ENCODE peak calls at places on chromosomes 12 and 14, in seven cellular contexts. One of them, this sample, is unnamed. For H3K4me1, the result is how much of the 10 kb centered on the place peaks cover.

GRCh38 chr12:112420740-112421139 is 2.0 kb downstream of the PTPN11 start:
- DNase-seq in GM23248: no peak
- DNase-seq in neural progenitor cell: no peak
- DNase-seq in PC-9: no peak
- DNase-seq in fibroblast of lung: no peak
- DNase-seq in GM23338: no peak
- DNase-seq in HCT116: no peak
- DNase-seq in this sample: no peak

GRCh38 chr14:74242055-74243042 is 3.1 kb downstream of the VSX2 start:
- DNase-seq in GM23338: peak
- DNase-seq in HCT116: no peak
- DNase-seq in GM23248: no peak
- DNase-seq in fibroblast of lung: no peak
- DNase-seq in PC-9: no peak
- DNase-seq in neural progenitor cell: peak
- DNase-seq in this sample: no peak

GRCh38 chr14:70803321-70804110 is 5.8 kb downstream of the MAP3K9 start:
- DNase-seq in HCT116: no peak
- DNase-seq in PC-9: no peak
- DNase-seq in GM23338: no peak
- DNase-seq in neural progenitor cell: no peak
- DNase-seq in GM23248: no peak
- DNase-seq in fibroblast of lung: no peak
- DNase-seq in this sample: no peak

GRCh38 chr12:64256166-64256800 is 34.2 kb upstream of the KICS2 start:
- DNase-seq in fibroblast of lung: peak
- DNase-seq in GM23338: peak
- DNase-seq in neural progenitor cell: peak
- DNase-seq in PC-9: no peak
- DNase-seq in HCT116: peak
- DNase-seq in GM23248: peak
- DNase-seq in this sample: peak

GRCh38 chr12:77214136-77214535 is 148.8 kb upstream of the E2F7 start:
- DNase-seq in GM23248: peak
- DNase-seq in neural progenitor cell: no peak
- DNase-seq in GM23338: no peak
- DNase-seq in PC-9: no peak
- DNase-seq in fibroblast of lung: peak
- DNase-seq in HCT116: no peak
- DNase-seq in this sample: no peak

GRCh38 chr14:22836301-22837058 is at the start of gene MMP14:
- DNase-seq in neural progenitor cell: peak
- DNase-seq in GM23338: peak
- DNase-seq in fibroblast of lung: peak
- DNase-seq in GM23248: peak
- DNase-seq in HCT116: no peak
- DNase-seq in PC-9: no peak
- DNase-seq in this sample: peak

GRCh38 chr12:12562016-12562483 is 613 bp downstream of the DUSP16 start:
- DNase-seq in HCT116: no peak
- DNase-seq in GM23248: peak
- DNase-seq in fibroblast of lung: peak
- DNase-seq in PC-9: peak
- DNase-seq in neural progenitor cell: peak
- DNase-seq in GM23338: peak
- DNase-seq in this sample: peak

GRCh38 chr12:96360550-96360949 is 39.7 kb downstream of the CDK17 start:
- DNase-seq in PC-9: no peak
- DNase-seq in GM23338: no peak
- DNase-seq in HCT116: no peak
- DNase-seq in neural progenitor cell: no peak
- DNase-seq in GM23248: no peak
- DNase-seq in fibroblast of lung: no peak
- DNase-seq in this sample: no peak

GRCh38 chr12:54378791-54379400 is 5.6 kb downstream of the ZNF385A start:
- DNase-seq in GM23338: peak
- DNase-seq in neural progenitor cell: peak
- DNase-seq in PC-9: no peak
- DNase-seq in GM23248: peak
- DNase-seq in fibroblast of lung: no peak
- DNase-seq in HCT116: no peak
- DNase-seq in this sample: peak

GRCh38 chr12:60335765-60336164 is 739.9 kb downstream of the SLC16A7 start:
- DNase-seq in HCT116: peak
- DNase-seq in GM23248: peak
- DNase-seq in fibroblast of lung: peak
- DNase-seq in PC-9: no peak
- DNase-seq in neural progenitor cell: no peak
- DNase-seq in GM23338: peak
- DNase-seq in this sample: no peak

GRCh38 chr12:19415563-19415962 is 23.7 kb upstream of the AEBP2 start:
- DNase-seq in neural progenitor cell: no peak
- DNase-seq in GM23338: no peak
- DNase-seq in PC-9: no peak
- DNase-seq in fibroblast of lung: no peak
- DNase-seq in HCT116: no peak
- DNase-seq in GM23248: no peak
- DNase-seq in this sample: no peak

GRCh38 chr14:69716483-69717187 is 50.3 kb upstream of the SRSF5 start:
- DNase-seq in neural progenitor cell: no peak
- DNase-seq in fibroblast of lung: peak
- DNase-seq in PC-9: no peak
- DNase-seq in HCT116: no peak
- DNase-seq in GM23338: no peak
- DNase-seq in GM23248: peak
- DNase-seq in this sample: no peak

GRCh38 chr12:123967121-123967586 is 5.5 kb downstream of the CCDC92 start:
- DNase-seq in PC-9: no peak
- DNase-seq in GM23338: no peak
- DNase-seq in GM23248: no peak
- DNase-seq in neural progenitor cell: no peak
- DNase-seq in fibroblast of lung: no peak
- DNase-seq in HCT116: no peak
- DNase-seq in this sample: no peak

DNA sequence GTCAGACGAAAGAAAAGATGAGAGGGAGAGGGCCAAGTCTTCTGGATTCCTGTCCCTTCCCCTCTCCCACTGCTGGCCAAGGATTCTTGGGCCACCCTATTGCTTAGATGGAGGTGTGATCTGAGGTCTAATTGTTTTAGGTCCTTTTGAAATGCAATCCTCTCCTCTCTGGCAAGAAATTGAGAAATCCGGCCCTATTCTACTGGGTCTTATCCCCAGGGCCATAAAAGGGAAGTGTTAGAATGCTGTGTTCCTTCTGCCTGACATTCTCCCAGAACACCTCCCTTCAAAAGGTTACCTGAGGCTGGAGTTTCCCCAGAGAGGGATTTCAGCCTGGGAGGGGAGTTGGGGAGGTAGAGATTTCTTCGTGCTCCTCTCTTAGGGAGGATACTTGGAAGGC is 4.4 kb downstream of the WNT5B start:
- DNase-seq in neural progenitor cell: no peak
- DNase-seq in PC-9: no peak
- DNase-seq in HCT116: no peak
- DNase-seq in GM23338: peak
- DNase-seq in fibroblast of lung: no peak
- DNase-seq in GM23248: no peak
- DNase-seq in this sample: no peak
- H3K4me1 ChIP-seq in neural progenitor cell: under half
- H3K4me1 ChIP-seq in PC-9: under half
- H3K4me1 ChIP-seq in HCT116: under half
- H3K4me1 ChIP-seq in GM23338: under half
- H3K4me1 ChIP-seq in fibroblast of lung: under half
- H3K4me1 ChIP-seq in GM23248: under half
- H3K4me1 ChIP-seq in this sample: under half

DNA sequence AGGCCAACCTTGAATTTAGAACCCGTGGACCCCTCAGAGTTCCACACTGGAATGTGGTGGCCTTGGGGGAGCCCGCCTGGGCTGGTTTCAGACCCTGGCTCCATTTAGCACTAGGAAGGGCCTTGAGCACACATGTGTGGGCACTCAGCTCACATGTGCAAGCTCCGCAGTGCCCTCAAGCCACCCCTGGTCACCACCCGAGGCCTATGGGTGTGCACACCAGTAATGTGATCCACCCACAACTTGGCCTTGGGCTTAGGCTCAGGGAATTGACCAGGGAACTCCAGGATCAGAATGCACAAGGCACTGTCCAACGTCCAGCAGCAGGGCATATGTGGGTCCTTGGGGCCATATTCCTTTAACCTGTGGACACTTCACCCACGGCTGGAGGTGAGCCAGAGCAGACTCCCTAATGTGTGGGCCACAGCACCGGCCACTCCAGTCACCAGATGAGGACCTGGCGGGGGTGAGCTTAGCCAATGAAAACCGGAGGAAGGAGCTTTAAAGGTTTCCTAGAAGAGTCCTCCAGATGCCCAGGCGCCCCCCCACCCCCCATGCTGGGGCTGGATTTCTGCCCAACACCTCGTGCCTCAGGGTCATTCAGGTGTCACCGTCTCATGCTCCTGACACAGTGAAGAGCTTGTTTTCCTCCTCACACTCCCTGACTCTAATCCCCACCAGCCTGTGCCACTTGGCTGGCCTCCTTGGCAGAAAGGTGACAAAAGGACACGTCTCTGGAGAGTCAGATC is 209.2 kb downstream of the ZFP36L1 start:
- DNase-seq in GM23338: no peak
- DNase-seq in GM23248: no peak
- DNase-seq in HCT116: no peak
- DNase-seq in PC-9: no peak
- DNase-seq in neural progenitor cell: no peak
- DNase-seq in fibroblast of lung: no peak
- DNase-seq in this sample: no peak
- TF ChIP-seq EZH2 in GM23338: no peak
- TF ChIP-seq EZH2 in GM23248: no peak
- TF ChIP-seq EZH2 in HCT116: no peak
- TF ChIP-seq EZH2 in PC-9: no peak
- TF ChIP-seq EZH2 in neural progenitor cell: no peak
- TF ChIP-seq EZH2 in fibroblast of lung: no peak
- TF ChIP-seq EZH2 in this sample: no peak

GRCh38 chr14:81423504-81423903 is 23.4 kb upstream of the STON2 start:
- DNase-seq in fibroblast of lung: no peak
- DNase-seq in neural progenitor cell: no peak
- DNase-seq in GM23248: no peak
- DNase-seq in PC-9: no peak
- DNase-seq in HCT116: no peak
- DNase-seq in GM23338: no peak
- DNase-seq in this sample: no peak

GRCh38 chr14:81430284-81430683 is 30.2 kb upstream of the STON2 start:
- DNase-seq in PC-9: no peak
- DNase-seq in GM23338: no peak
- DNase-seq in neural progenitor cell: no peak
- DNase-seq in GM23248: no peak
- DNase-seq in fibroblast of lung: no peak
- DNase-seq in HCT116: no peak
- DNase-seq in this sample: no peak

GRCh38 chr14:81432171-81432570 is 32.0 kb upstream of the STON2 start:
- DNase-seq in neural progenitor cell: no peak
- DNase-seq in GM23338: no peak
- DNase-seq in HCT116: no peak
- DNase-seq in GM23248: peak
- DNase-seq in fibroblast of lung: peak
- DNase-seq in PC-9: no peak
- DNase-seq in this sample: no peak

GRCh38 chr14:81429028-81429427 is 28.9 kb upstream of the STON2 start:
- DNase-seq in fibroblast of lung: no peak
- DNase-seq in HCT116: no peak
- DNase-seq in neural progenitor cell: no peak
- DNase-seq in GM23338: no peak
- DNase-seq in PC-9: no peak
- DNase-seq in GM23248: no peak
- DNase-seq in this sample: no peak

GRCh38 chr14:81427348-81428058 is 27.4 kb upstream of the STON2 start:
- DNase-seq in GM23248: no peak
- DNase-seq in fibroblast of lung: peak
- DNase-seq in PC-9: no peak
- DNase-seq in GM23338: no peak
- DNase-seq in HCT116: no peak
- DNase-seq in neural progenitor cell: peak
- DNase-seq in this sample: peak
- H3K4me1 ChIP-seq in GM23248: under half
- H3K4me1 ChIP-seq in fibroblast of lung: under half
- H3K4me1 ChIP-seq in PC-9: under half
- H3K4me1 ChIP-seq in GM23338: under half
- H3K4me1 ChIP-seq in HCT116: under half
- H3K4me1 ChIP-seq in neural progenitor cell: under half
- H3K4me1 ChIP-seq in this sample: under half

GRCh38 chr14:77155083-77155482 is 13.5 kb upstream of the ZDHHC22 start:
- DNase-seq in PC-9: no peak
- DNase-seq in GM23248: no peak
- DNase-seq in HCT116: no peak
- DNase-seq in fibroblast of lung: no peak
- DNase-seq in neural progenitor cell: no peak
- DNase-seq in GM23338: no peak
- DNase-seq in this sample: no peak

GRCh38 chr14:77154421-77154820 is 12.8 kb upstream of the ZDHHC22 start:
- DNase-seq in neural progenitor cell: no peak
- DNase-seq in fibroblast of lung: no peak
- DNase-seq in HCT116: no peak
- DNase-seq in PC-9: no peak
- DNase-seq in GM23338: no peak
- DNase-seq in GM23248: no peak
- DNase-seq in this sample: peak

GRCh38 chr14:77161011-77161410 is 19.4 kb upstream of the ZDHHC22 start:
- DNase-seq in GM23248: no peak
- DNase-seq in fibroblast of lung: no peak
- DNase-seq in HCT116: no peak
- DNase-seq in neural progenitor cell: no peak
- DNase-seq in GM23338: no peak
- DNase-seq in PC-9: no peak
- DNase-seq in this sample: no peak

GRCh38 chr14:77157716-77158115 is 16.1 kb upstream of the ZDHHC22 start:
- DNase-seq in HCT116: no peak
- DNase-seq in PC-9: no peak
- DNase-seq in neural progenitor cell: no peak
- DNase-seq in GM23338: no peak
- DNase-seq in GM23248: no peak
- DNase-seq in fibroblast of lung: no peak
- DNase-seq in this sample: no peak

DNA sequence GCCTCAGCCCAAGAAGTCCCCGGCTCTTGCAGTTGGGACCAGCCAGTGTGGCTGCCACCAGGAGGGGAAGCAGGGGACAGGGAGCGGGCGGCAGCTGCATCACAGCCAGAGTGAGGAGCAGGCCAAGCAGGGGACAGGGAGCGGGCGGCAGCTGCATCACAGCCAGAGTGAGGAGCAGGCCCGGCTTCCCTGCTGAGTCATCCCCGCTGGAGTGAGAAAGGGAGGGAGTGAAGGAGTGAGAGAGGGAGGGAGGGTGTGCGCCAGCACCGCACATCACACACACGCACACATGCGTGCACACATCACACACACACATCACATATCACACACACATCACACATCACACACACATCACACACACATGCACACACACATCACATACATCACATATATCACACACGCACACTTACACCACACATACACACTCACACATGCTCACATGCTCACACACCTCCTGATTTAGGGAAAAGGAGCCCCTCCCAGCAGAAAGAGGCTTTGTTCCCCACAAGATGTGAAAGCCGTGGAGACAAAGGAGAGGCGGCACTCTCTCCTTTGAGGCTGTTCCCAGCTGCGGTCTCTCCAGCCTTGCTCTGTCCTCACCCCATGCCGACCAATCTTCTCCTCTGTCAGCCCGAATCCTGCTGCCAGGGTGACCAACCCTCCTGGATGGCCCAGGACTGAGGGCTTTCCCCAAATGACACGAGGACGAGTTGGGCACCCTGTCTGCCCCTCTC is 16.8 kb upstream of the ZDHHC22 start:
- DNase-seq in neural progenitor cell: peak
- DNase-seq in GM23338: peak
- DNase-seq in HCT116: no peak
- DNase-seq in GM23248: peak
- DNase-seq in PC-9: no peak
- DNase-seq in fibroblast of lung: peak
- DNase-seq in this sample: peak
- TF ChIP-seq EZH2 in neural progenitor cell: no peak
- TF ChIP-seq EZH2 in GM23338: no peak
- TF ChIP-seq EZH2 in HCT116: no peak
- TF ChIP-seq EZH2 in GM23248: no peak
- TF ChIP-seq EZH2 in PC-9: no peak
- TF ChIP-seq EZH2 in fibroblast of lung: no peak
- TF ChIP-seq EZH2 in this sample: no peak